ENCODE peak calls at places on chromosomes 5 and 9, in six cellular contexts. T, S, O, U, E and N are unnamed samples.

GRCh38 chr9:4277531-4277991 is 22.3 kb downstream of the GLIS3 start:
- DNase-seq in E (peak; percentile 72), T (no peak), O (peak; percentile 14), U (peak; percentile 62), S (no peak), N (no peak)

GRCh38 chr5:42315214-42315613 is 108.0 kb upstream of the GHR start:
- DNase-seq in E (no peak), S (no peak), U (no peak), T (no peak), O (no peak), N (peak; percentile 63)

GRCh38 chr5:107937198-107937597 is 266.5 kb upstream of the EFNA5 start:
- DNase-seq in U (no peak), O (no peak), E (no peak), T (no peak), S (no peak), N (no peak)

GRCh38 chr5:90345684-90346083 is 63.9 kb downstream of the CETN3 start:
- DNase-seq in T (no peak), U (no peak), O (no peak), E (no peak), S (no peak), N (no peak)

GRCh38 chr9:127130661-127131538 is 8.5 kb upstream of the ANGPTL2 start:
- DNase-seq in S (no peak), E (peak; percentile 97), U (peak; percentile 97), T (no peak), O (peak; percentile 97), N (peak; percentile 42)

GRCh38 chr5:23742701-23743100 is 235.3 kb downstream of the PRDM9 start:
- DNase-seq in S (no peak), E (no peak), T (no peak), O (no peak), U (no peak), N (peak; percentile 19)

GRCh38 chr9:878239-878638 is 36.7 kb downstream of the DMRT1 start:
- DNase-seq in T (no peak), O (no peak), S (no peak), U (no peak), E (no peak), N (no peak)

GRCh38 chr9:121284733-121285451 is 16.9 kb downstream of the GSN start:
- DNase-seq in O (no peak), T (no peak), E (no peak), U (no peak), S (no peak), N (no peak)

GRCh38 chr5:154513669-154514084 is 35.6 kb upstream of the HAND1 start:
- DNase-seq in E (peak; percentile 43), S (no peak), T (no peak), U (peak; percentile 38), O (no peak), N (no peak)

GRCh38 chr9:83706703-83707517 is 848 bp downstream of the UBQLN1 start:
- DNase-seq in O (peak; percentile 19), S (peak; percentile 87), E (peak; percentile 54), U (peak; percentile 36), T (no peak), N (no peak)

GRCh38 chr5:149820536-149821503 is 90.7 kb downstream of the PPARGC1B start:
- DNase-seq in U (no peak), O (no peak), E (no peak), T (no peak), S (no peak), N (no peak)

GRCh38 chr5:135127604-135128240 is 93.7 kb upstream of the PITX1 start:
- DNase-seq in O (peak; percentile 93), E (peak; percentile 86), S (no peak), T (no peak), U (peak; percentile 79), N (peak; percentile 87)

GRCh38 chr9:21710792-21711191 is 91.6 kb upstream of the MTAP start:
- DNase-seq in U (peak; percentile 66), T (no peak), O (peak; percentile 60), E (peak; percentile 73), S (no peak), N (no peak)

GRCh38 chr9:98230789-98231188 is 24.7 kb downstream of the TBC1D2 start:
- DNase-seq in S (no peak), E (no peak), O (no peak), T (no peak), U (no peak), N (peak; percentile 13)

GRCh38 chr5:132257131-132258101 is at the start of gene PDLIM4:
- DNase-seq in E (peak; percentile 56), T (no peak), O (no peak), S (no peak), U (peak; percentile 25), N (no peak)

GRCh38 chr5:148535190-148535589 is 119.1 kb downstream of the HTR4 start:
- DNase-seq in E (no peak), T (no peak), O (no peak), U (no peak), S (no peak), N (no peak)

GRCh38 chr9:1759009-1759408 is 256.1 kb upstream of the SMARCA2 start:
- DNase-seq in S (peak; percentile 35), T (no peak), U (no peak), O (no peak), E (no peak), N (no peak)

GRCh38 chr9:20357207-20357503 is 265.1 kb downstream of the MLLT3 start:
- DNase-seq in O (no peak), E (no peak), U (no peak), T (no peak), S (no peak), N (no peak)
- H3K4me1 ChIP-seq in O (peaks cover 22% of the 10 kb centered on the region), E (peaks cover 13% of the 10 kb centered on the region), U (peaks cover 30% of the 10 kb centered on the region), T (no peaks in the 10 kb centered on the region), S (peaks cover 9% of the 10 kb centered on the region), N (peaks cover 21% of the 10 kb centered on the region)

GRCh38 chr5:50905996-50906395 is 239.6 kb downstream of the PARP8 start:
- DNase-seq in U (no peak), S (no peak), T (no peak), O (no peak), E (no peak), N (no peak)
- TF ChIP-seq CTCF in U (no peak), S (no peak), T (no peak), O (no peak), E (no peak), N (no peak)

DNA sequence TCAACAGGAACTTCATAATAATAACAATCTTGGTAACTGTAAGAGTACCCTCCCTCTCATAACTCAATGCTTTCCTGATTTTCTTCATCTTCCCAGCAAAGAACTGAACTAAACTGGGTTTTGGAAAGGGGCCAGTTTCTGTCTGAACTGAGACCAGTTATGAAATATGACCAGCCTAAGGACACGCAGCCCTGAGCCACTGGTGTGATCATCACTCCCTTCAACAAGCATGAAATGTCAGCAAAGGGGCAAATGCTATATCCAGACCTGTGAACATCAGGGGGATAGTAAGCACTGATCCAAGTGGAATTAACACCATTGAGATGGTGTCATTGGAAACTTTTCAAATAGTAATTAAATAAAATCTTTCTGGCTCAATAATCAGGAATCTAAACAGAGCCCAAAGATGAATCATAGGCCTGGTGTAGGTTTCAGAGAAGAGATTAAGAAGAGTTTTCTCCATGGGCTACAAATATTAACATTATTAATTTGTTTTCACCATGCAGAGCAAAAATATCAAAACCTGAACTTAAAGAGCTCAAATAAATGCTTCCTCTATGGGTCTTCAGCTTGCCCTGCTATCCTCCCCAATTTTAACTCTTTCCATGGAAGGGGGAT is 82.0 kb downstream of the DPYSL3 start:
- DNase-seq in O (peak; percentile 60), T (no peak), E (peak; percentile 55), S (no peak), U (peak; percentile 48), N (no peak)
- H2AFZ ChIP-seq in O (no peak overlapping the region), T (no peak overlapping the region), E (no peak overlapping the region), S (no peak overlapping the region), U (no peak overlapping the region), N (no peak overlapping the region)

GRCh38 chr9:113573303-113573958 is 109.9 kb downstream of the RGS3 start:
- DNase-seq in O (no peak), U (no peak), E (no peak), T (no peak), S (no peak), N (no peak)

GRCh38 chr9:113572076-113572861 is 108.7 kb downstream of the RGS3 start:
- DNase-seq in E (no peak), O (no peak), T (no peak), U (no peak), S (no peak), N (no peak)

GRCh38 chr9:113574381-113575262 is 111.1 kb downstream of the RGS3 start:
- DNase-seq in O (no peak), E (peak; percentile 43), T (no peak), S (no peak), U (no peak), N (peak; percentile 8)

GRCh38 chr9:113570749-113571711 is 107.5 kb downstream of the RGS3 start:
- DNase-seq in U (no peak), E (peak; percentile 21), S (no peak), T (no peak), O (peak; percentile 66), N (peak; percentile 56)

GRCh38 chr9:113573959-113574352 is 110.4 kb downstream of the RGS3 start:
- DNase-seq in E (no peak), T (no peak), S (no peak), U (no peak), O (no peak), N (no peak)
- H3K4me1 ChIP-seq in E (peaks cover 20% of the 10 kb centered on the region), T (peaks cover 36% of the 10 kb centered on the region), S (peaks cover 15% of the 10 kb centered on the region), U (peaks cover 25% of the 10 kb centered on the region), O (peaks cover 27% of the 10 kb centered on the region), N (peaks cover 48% of the 10 kb centered on the region)

GRCh38 chr5:74865799-74866652 is at the start of gene FAM169A:
- DNase-seq in T (no peak), S (peak; percentile 60), E (peak; percentile 52), O (peak; percentile 4), U (peak; percentile 29), N (peak; percentile 54)
- TF ChIP-seq CTCF in T (no peak), S (peak; percentile 1), E (no peak), O (no peak), U (no peak), N (no peak)

GRCh38 chr9:124198948-124199347 is 58.8 kb upstream of the NEK6 start:
- DNase-seq in O (no peak), T (no peak), E (no peak), U (no peak), S (no peak), N (no peak)
- H2AFZ ChIP-seq in O (no peak overlapping the region), T (no peak overlapping the region), E (no peak overlapping the region), U (no peak overlapping the region), S (no peak overlapping the region), N (no peak overlapping the region)

GRCh38 chr9:124780757-124781151 is 3.8 kb downstream of the OLFML2A start:
- DNase-seq in E (no peak), S (no peak), O (no peak), U (no peak), T (no peak), N (no peak)
- H3K4me1 ChIP-seq in E (peaks cover 19% of the 10 kb centered on the region), S (no peaks in the 10 kb centered on the region), O (peaks cover 22% of the 10 kb centered on the region), U (peaks cover 20% of the 10 kb centered on the region), T (peaks cover 17% of the 10 kb centered on the region), N (peaks cover 20% of the 10 kb centered on the region)

DNA sequence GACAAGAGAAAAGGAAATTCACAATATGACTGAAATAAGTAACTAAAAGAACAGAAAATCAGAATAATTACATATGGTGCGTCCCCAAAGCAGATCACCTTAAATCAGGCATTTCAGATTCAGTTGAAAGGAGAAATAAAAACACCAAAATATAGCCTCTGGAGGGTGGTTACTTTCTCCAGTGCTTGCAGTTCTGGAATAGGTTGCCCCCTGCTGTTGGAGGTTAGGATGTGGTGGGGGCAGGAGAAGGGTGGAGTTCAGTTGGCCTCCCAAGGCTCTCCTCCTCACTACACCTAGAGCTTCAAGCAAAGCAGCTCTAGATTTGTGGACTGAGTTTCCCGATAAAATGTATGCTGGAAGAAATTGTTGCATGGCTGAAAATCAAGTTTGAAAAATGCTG is 338.2 kb upstream of the TLE4 start:
- DNase-seq in E (no peak), T (peak; percentile 22), S (no peak), O (peak; percentile 27), U (no peak), N (peak; percentile 50)
- TF ChIP-seq CTCF in E (peak; percentile 46), T (peak; percentile 25), S (peak; percentile 39), O (peak; percentile 47), U (no peak), N (peak; percentile 60)